ENCODE peak calls at places on chromosomes 13 and 19, in five cellular contexts. E, B, J, W and N are unnamed samples.

GRCh38 chr19:21468791-21469190 is 36.6 kb upstream of the ZNF429 start:
- DNase-seq in E (no peak), B (no peak), J (peak; percentile 42), W (no peak), N (no peak)

GRCh38 chr13:44230736-44231135 is 142.9 kb upstream of the SERP2 start:
- DNase-seq in E (no peak), B (no peak), J (no peak), W (no peak), N (no peak)

GRCh38 chr19:13033819-13034611 is 38.7 kb downstream of the NFIX start:
- DNase-seq in E (peak; percentile 68), B (peak; percentile 80), J (peak; percentile 92), W (peak; percentile 68), N (no peak)

GRCh38 chr13:51541809-51542258 is 42.4 kb upstream of the WDFY2 start:
- DNase-seq in E (no peak), B (peak; percentile 43), J (no peak), W (no peak), N (no peak)

GRCh38 chr19:15397236-15397635 is 17.6 kb upstream of the AKAP8 start:
- DNase-seq in E (no peak), B (no peak), J (no peak), W (no peak), N (no peak)

GRCh38 chr19:48819366-48819816 is 8.6 kb upstream of the BCAT2 start:
- DNase-seq in E (peak; percentile 96), B (peak; percentile 88), J (peak; percentile 97), W (no peak), N (peak; percentile 33)

GRCh38 chr13:49062297-49062896 is 86.7 kb downstream of the FNDC3A start:
- DNase-seq in E (no peak), B (no peak), J (no peak), W (no peak), N (no peak)

GRCh38 chr13:25300861-25301346 is 521 bp upstream of the NUP58 start:
- DNase-seq in E (no peak), B (peak; percentile 36), J (peak; percentile 60), W (no peak), N (no peak)

GRCh38 chr13:93889430-93889829 is 590.1 kb downstream of the DCT start:
- DNase-seq in E (no peak), B (no peak), J (no peak), W (no peak), N (no peak)

GRCh38 chr19:16268676-16269319 is 55.8 kb upstream of the KLF2 start:
- DNase-seq in E (no peak), B (no peak), J (no peak), W (no peak), N (no peak)

GRCh38 chr19:54364775-54365257 is at the start of gene LAIR1:
- DNase-seq in E (peak; percentile 42), B (no peak), J (peak; percentile 63), W (no peak), N (no peak)

GRCh38 chr19:10502524-10503001 is 593 bp downstream of the KEAP1 start:
- DNase-seq in E (peak; percentile 88), B (peak; percentile 92), J (peak; percentile 96), W (peak; percentile 71), N (peak; percentile 95)
- TF ChIP-seq POLR2A in E (peak; percentile 65), B (peak; percentile 53), J (peak; percentile 90), W (peak; percentile 39), N (peak; percentile 66)

GRCh38 chr13:67763984-67764383 is 533.8 kb upstream of the PCDH9 start:
- DNase-seq in E (no peak), B (no peak), J (no peak), W (no peak), N (no peak)

GRCh38 chr13:67771106-67771505 is 541.0 kb upstream of the PCDH9 start:
- DNase-seq in E (no peak), B (no peak), J (no peak), W (no peak), N (no peak)

GRCh38 chr13:67772807-67773453 is 542.8 kb upstream of the PCDH9 start:
- DNase-seq in E (no peak), B (no peak), J (no peak), W (no peak), N (no peak)

GRCh38 chr13:67769987-67770341 is 539.8 kb upstream of the PCDH9 start:
- DNase-seq in E (no peak), B (no peak), J (no peak), W (no peak), N (no peak)

GRCh38 chr13:67769063-67769986 is 539.2 kb upstream of the PCDH9 start:
- DNase-seq in E (no peak), B (no peak), J (no peak), W (no peak), N (no peak)
- TF ChIP-seq POLR2A in E (no peak), B (no peak), J (no peak), W (no peak), N (no peak)

GRCh38 chr19:35043906-35044305 is 2.4 kb downstream of the HPN start:
- DNase-seq in E (no peak), B (no peak), J (no peak), W (no peak), N (no peak)
- TF ChIP-seq POLR2A in E (no peak), B (no peak), J (no peak), W (no peak), N (no peak)

DNA sequence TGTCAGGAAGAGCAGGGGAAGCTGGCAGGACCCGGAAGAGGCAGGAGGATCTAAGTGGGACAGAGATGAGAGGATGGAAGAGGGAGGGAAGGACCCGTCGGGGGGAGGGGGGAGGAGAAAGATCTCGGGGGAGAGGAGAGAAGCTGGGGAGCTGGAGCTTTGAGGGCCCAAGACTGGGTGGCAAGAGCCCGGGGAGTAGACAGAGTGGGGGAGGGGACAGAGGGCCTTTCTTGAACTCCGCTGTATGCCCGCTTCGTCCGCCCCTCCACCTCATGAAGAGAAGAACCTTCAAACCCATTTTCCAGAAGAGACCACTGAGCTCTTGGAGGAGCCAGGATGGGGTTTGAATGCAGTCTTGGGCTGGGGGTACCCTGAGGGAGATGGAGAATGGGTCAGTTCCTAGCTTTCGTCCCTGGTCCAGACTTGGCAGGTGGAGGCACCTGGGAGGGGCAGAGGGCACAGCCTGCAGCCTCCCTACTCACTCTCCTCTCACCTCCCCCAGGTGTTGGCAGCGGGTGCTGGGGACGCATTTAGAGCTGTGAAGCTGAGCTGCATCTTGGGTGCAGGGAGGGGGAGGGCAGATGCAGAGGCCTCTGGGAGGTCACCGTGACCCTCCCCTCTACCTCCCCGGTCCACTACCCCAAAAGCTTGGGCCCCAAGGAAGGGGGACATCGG is 925 bp upstream of the LRRC4B start:
- DNase-seq in E (no peak), B (no peak), J (no peak), W (no peak), N (no peak)
- TF ChIP-seq POLR2A in E (no peak), B (no peak), J (no peak), W (no peak), N (no peak)

GRCh38 chr19:45643024-45643926 is 4.1 kb upstream of the EML2 start:
- DNase-seq in E (peak; percentile 91), B (peak; percentile 76), J (peak; percentile 93), W (peak; percentile 95), N (peak; percentile 76)

GRCh38 chr19:45645631-45646344 is 6.6 kb upstream of the EML2 start:
- DNase-seq in E (peak; percentile 57), B (peak; percentile 28), J (peak; percentile 92), W (peak; percentile 99), N (peak; percentile 84)

GRCh38 chr19:45643927-45644771 is 5.0 kb upstream of the EML2 start:
- DNase-seq in E (no peak), B (no peak), J (no peak), W (no peak), N (no peak)

GRCh38 chr19:45645068-45645630 is 6.0 kb upstream of the EML2 start:
- DNase-seq in E (no peak), B (no peak), J (no peak), W (no peak), N (no peak)

DNA sequence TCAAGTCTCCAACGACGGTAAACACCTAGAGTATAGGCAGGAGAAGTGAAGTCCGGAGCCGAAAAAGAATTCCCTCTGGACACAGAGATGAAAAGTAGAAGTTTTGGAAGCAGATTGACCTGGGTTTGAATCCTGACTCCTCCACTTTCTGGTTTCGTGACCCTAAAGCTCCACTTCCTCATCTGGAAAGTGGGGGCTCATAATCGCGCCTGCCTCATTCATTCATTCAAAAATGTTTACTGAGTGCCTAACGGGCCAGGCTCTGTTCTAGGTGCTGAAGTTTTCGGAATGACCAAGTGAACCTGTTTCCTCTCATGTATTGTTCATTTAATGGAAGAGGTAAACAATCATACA is 7.1 kb upstream of the EML2 start:
- DNase-seq in E (no peak), B (no peak), J (no peak), W (no peak), N (no peak)
- TF ChIP-seq POLR2A in E (no peak), B (no peak), J (no peak), W (no peak), N (no peak)

GRCh38 chr19:10811391-10812111 is 24.5 kb downstream of the TMED1 start:
- DNase-seq in E (no peak), B (no peak), J (no peak), W (no peak), N (no peak)
- TF ChIP-seq POLR2A in E (no peak), B (no peak), J (no peak), W (no peak), N (no peak)

GRCh38 chr19:41872775-41873647 is 4.1 kb upstream of the CD79A start:
- DNase-seq in E (no peak), B (no peak), J (peak; percentile 76), W (peak; percentile 90), N (peak; percentile 68)
- TF ChIP-seq POLR2A in E (no peak), B (no peak), J (no peak), W (no peak), N (no peak)

GRCh38 chr19:33673996-33674395 is 52.2 kb downstream of the CHST8 start:
- DNase-seq in E (no peak), B (no peak), J (peak; percentile 39), W (no peak), N (no peak)
- TF ChIP-seq POLR2A in E (no peak), B (no peak), J (no peak), W (no peak), N (no peak)

GRCh38 chr19:34356875-34357274 is 8.1 kb upstream of the GPI start:
- DNase-seq in E (no peak), B (no peak), J (no peak), W (no peak), N (no peak)

GRCh38 chr19:34359954-34360315 is 5.1 kb upstream of the GPI start:
- DNase-seq in E (no peak), B (no peak), J (no peak), W (no peak), N (no peak)

GRCh38 chr19:34360354-34360909 is 4.6 kb upstream of the GPI start:
- DNase-seq in E (no peak), B (no peak), J (no peak), W (no peak), N (no peak)

GRCh38 chr19:34357431-34357830 is 7.6 kb upstream of the GPI start:
- DNase-seq in E (no peak), B (no peak), J (no peak), W (no peak), N (no peak)

GRCh38 chr19:34359140-34359953 is 5.6 kb upstream of the GPI start:
- DNase-seq in E (peak; percentile 87), B (peak; percentile 95), J (peak; percentile 98), W (peak; percentile 100), N (peak; percentile 100)
- TF ChIP-seq POLR2A in E (peak; percentile 66), B (peak; percentile 25), J (peak; percentile 79), W (peak; percentile 62), N (peak; percentile 79)

GRCh38 chr13:100533588-100534041 is 55.0 kb downstream of the GGACT start:
- DNase-seq in E (no peak), B (no peak), J (no peak), W (no peak), N (no peak)
- TF ChIP-seq POLR2A in E (no peak), B (no peak), J (no peak), W (no peak), N (no peak)